ENCODE peak calls at places on chromosomes 7 and 10, in ten cellular contexts. P is CD4-positive, alpha-beta T cell; U is lung; D is esophagus muscularis mucosa; E is heart right ventricle; L is H9; T is pancreas; O is right cardiac atrium; R is psoas muscle; X is GM23338. H is an unnamed sample.

GRCh38 chr7:157690058-157690832 is 353.4 kb downstream of the DNAJB6 start:
- DNase-seq in P (no peak), U (no peak), D (no peak), E (no peak), L (peak; percentile 60), T (no peak), O (no peak), R (no peak), X (no peak), H (no peak)

GRCh38 chr10:2214035-2214434 is 476.7 kb upstream of the ADARB2 start:
- DNase-seq in P (no peak), U (no peak), D (no peak), E (no peak), L (no peak), T (no peak), O (no peak), R (no peak), X (no peak), H (no peak)

GRCh38 chr10:133400624-133401424 is 6.9 kb downstream of the MTG1 start:
- DNase-seq in P (no peak), U (no peak), D (no peak), E (no peak), L (no peak), T (no peak), O (peak; percentile 31), R (no peak), X (no peak), H (no peak)

GRCh38 chr7:73312831-73313520 is 4.3 kb upstream of the NSUN5 start:
- DNase-seq in P (no peak), U (no peak), D (no peak), E (no peak), L (no peak), T (no peak), O (no peak), R (no peak), X (no peak), H (no peak)

GRCh38 chr7:96016056-96016455 is 243.7 kb downstream of the DYNC1I1 start:
- DNase-seq in P (no peak), U (no peak), D (no peak), E (no peak), L (no peak), T (no peak), O (no peak), R (no peak), X (no peak), H (no peak)

GRCh38 chr7:87926581-87927461 is 7.2 kb upstream of the ADAM22 start:
- DNase-seq in P (no peak), U (no peak), D (no peak), E (no peak), L (peak; percentile 92), T (peak; percentile 38), O (no peak), R (no peak), X (peak; percentile 90), H (no peak)

GRCh38 chr7:69817835-69818646 is 219.8 kb downstream of the AUTS2 start:
- DNase-seq in P (no peak), U (no peak), D (no peak), E (no peak), L (no peak), T (no peak), O (no peak), R (no peak), X (no peak), H (no peak)

GRCh38 chr10:103800789-103801540 is 54.4 kb downstream of the SH3PXD2A start:
- DNase-seq in P (peak; percentile 28), U (no peak), D (no peak), E (no peak), L (no peak), T (no peak), O (no peak), R (no peak), X (no peak), H (peak; percentile 92)

GRCh38 chr7:120993011-120993574 is 4.6 kb downstream of the CPED1 start:
- DNase-seq in P (no peak), U (no peak), D (no peak), E (no peak), L (no peak), T (no peak), O (no peak), R (no peak), X (no peak), H (no peak)

GRCh38 chr7:143974457-143974856 is 19.8 kb downstream of the OR2F1 start:
- DNase-seq in P (no peak), U (no peak), D (no peak), E (no peak), L (no peak), T (no peak), O (no peak), R (no peak), X (no peak), H (peak; percentile 34)

GRCh38 chr7:131115340-131115739 is 212.3 kb upstream of the MKLN1 start:
- DNase-seq in P (no peak), U (no peak), D (no peak), E (no peak), L (no peak), T (no peak), O (no peak), R (no peak), X (no peak), H (no peak)

GRCh38 chr7:104655592-104655991 is 327.2 kb downstream of the LHFPL3 start:
- DNase-seq in P (no peak), U (no peak), D (no peak), E (no peak), L (no peak), T (no peak), O (no peak), R (no peak), X (no peak), H (no peak)

GRCh38 chr7:27179030-27179429 is 4.9 kb upstream of the HOXA10 start:
- DNase-seq in P (no peak), U (no peak), D (no peak), E (no peak), L (peak; percentile 26), T (no peak), O (no peak), R (no peak), X (no peak), H (no peak)
- H3K27ac ChIP-seq in P (no peak overlapping the region), U (no peak overlapping the region), D (no peak overlapping the region), E (no peak overlapping the region), L (no peak overlapping the region), T (no peak overlapping the region), O (no peak overlapping the region), R (peak overlapping the region; percentile 92), X (no peak overlapping the region), H (peak overlapping the region; percentile 93)

GRCh38 chr10:110013615-110014293 is 6.0 kb downstream of the ADD3 start:
- DNase-seq in P (peak; percentile 12), U (no peak), D (no peak), E (no peak), L (no peak), T (no peak), O (no peak), R (no peak), X (peak; percentile 55), H (peak; percentile 29)

GRCh38 chr10:110020265-110020664 is 12.5 kb downstream of the ADD3 start:
- DNase-seq in P (no peak), U (no peak), D (no peak), E (no peak), L (no peak), T (no peak), O (no peak), R (no peak), X (no peak), H (no peak)

GRCh38 chr10:110017940-110018339 is 10.2 kb downstream of the ADD3 start:
- DNase-seq in P (no peak), U (no peak), D (no peak), E (no peak), L (no peak), T (no peak), O (no peak), R (no peak), X (no peak), H (no peak)

GRCh38 chr10:110016037-110016436 is 8.3 kb downstream of the ADD3 start:
- DNase-seq in P (no peak), U (no peak), D (no peak), E (no peak), L (peak; percentile 41), T (no peak), O (no peak), R (no peak), X (peak; percentile 63), H (no peak)

GRCh38 chr10:110016957-110017514 is 9.3 kb downstream of the ADD3 start:
- DNase-seq in P (no peak), U (no peak), D (no peak), E (no peak), L (no peak), T (no peak), O (no peak), R (no peak), X (no peak), H (no peak)
- H3K27ac ChIP-seq in P (no peak overlapping the region), U (no peak overlapping the region), D (no peak overlapping the region), E (peak overlapping the region; percentile 58), L (no peak overlapping the region), T (no peak overlapping the region), O (no peak overlapping the region), R (no peak overlapping the region), X (peak overlapping the region; percentile 23), H (no peak overlapping the region)

DNA sequence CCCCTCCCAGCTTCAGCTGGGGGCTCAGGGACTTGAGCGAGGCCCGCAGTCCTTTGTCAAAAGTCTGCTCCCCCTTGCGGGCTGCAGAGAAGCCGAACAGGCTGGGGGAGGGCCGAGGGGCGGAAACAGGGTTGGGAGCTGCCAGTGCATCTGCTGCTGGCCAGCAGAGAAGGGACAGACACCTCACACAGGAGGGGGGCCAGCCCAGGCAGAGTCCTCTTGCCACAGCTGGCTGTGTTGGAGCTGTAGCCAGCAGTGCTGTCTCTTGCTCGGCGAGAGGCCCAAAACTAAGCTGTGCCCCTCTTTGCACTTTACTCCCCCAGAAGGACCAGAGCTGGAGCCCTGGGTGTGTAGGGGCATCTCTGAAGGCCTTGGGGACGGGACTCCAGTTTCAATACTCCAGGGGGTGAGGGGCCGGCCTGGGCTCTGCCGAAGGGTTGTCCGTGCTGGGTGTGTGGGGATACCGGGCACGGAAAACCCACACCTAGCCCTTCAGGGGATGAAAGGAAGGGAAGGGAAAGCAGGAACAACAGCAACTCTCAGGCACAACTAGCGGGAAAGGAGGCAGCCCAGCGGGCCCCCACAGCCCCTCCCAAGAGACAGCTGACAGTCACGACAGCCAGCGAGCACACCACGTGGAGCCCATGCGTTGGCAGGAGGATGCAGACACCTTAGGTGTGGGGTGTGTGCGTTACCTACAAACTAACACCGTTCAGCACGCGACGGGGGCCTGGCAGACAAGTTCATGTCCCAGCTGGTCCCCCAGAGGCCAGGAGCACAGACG is 17.8 kb downstream of the YKT6 start:
- DNase-seq in P (no peak), U (no peak), D (no peak), E (no peak), L (peak; percentile 94), T (no peak), O (no peak), R (no peak), X (peak; percentile 84), H (no peak)
- H3K27ac ChIP-seq in P (no peak overlapping the region), U (no peak overlapping the region), D (no peak overlapping the region), E (no peak overlapping the region), L (no peak overlapping the region), T (no peak overlapping the region), O (no peak overlapping the region), R (peak overlapping the region; percentile 23), X (no peak overlapping the region), H (no peak overlapping the region)

DNA sequence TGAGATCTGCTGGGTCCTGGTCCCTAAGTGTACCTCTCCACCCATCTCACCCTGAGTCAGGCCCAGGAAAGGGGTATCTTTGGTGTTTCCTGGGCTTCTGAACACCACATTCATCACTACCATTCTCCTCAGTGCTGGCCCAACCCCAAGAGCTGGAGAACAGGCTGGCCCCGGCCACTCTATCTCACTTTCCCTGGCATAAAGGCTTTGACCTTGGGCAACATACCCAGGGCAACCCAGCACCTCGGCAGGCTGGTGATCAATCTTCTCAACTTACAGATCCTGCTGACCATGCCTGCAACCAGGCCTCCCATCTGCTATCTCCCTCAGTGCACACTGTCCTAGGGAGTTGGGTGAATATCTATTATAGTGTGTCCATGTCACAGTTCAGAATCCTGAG is 2.1 kb downstream of the VSIR start:
- DNase-seq in P (no peak), U (no peak), D (no peak), E (no peak), L (no peak), T (no peak), O (peak; percentile 57), R (no peak), X (no peak), H (no peak)
- H3K27ac ChIP-seq in P (peak overlapping the region; percentile 75), U (peak overlapping the region; percentile 91), D (peak overlapping the region; percentile 94), E (peak overlapping the region; percentile 99), L (no peak overlapping the region), T (peak overlapping the region; percentile 71), O (peak overlapping the region; percentile 93), R (peak overlapping the region; percentile 81), X (no peak overlapping the region), H (no peak overlapping the region)